ENCODE peak calls at places on chromosome 16, in five cellular contexts. One of them, this sample, is unnamed.

GRCh38 chr16:4612474-4612931 is 2.2 kb downstream of the UBALD1 start:
- DNase-seq in CD8-positive, alpha-beta memory T cell: no peak
- DNase-seq in effector CD8-positive, alpha-beta T cell: no peak
- DNase-seq in effector CD4-positive, alpha-beta T cell: no peak
- DNase-seq in activated CD4-positive, alpha-beta T cell treated with anti-CD3 and anti-CD28 coated beads, Interleukin-2, amount 50 U/mL, for 1 hour: no peak
- DNase-seq in this sample: no peak

GRCh38 chr16:4944333-4945281 is 7.7 kb upstream of the PPL start:
- DNase-seq in effector CD4-positive, alpha-beta T cell: no peak
- DNase-seq in activated CD4-positive, alpha-beta T cell treated with anti-CD3 and anti-CD28 coated beads, Interleukin-2, amount 50 U/mL, for 1 hour: no peak
- DNase-seq in CD8-positive, alpha-beta memory T cell: no peak
- DNase-seq in effector CD8-positive, alpha-beta T cell: no peak
- DNase-seq in this sample: no peak

GRCh38 chr16:77359065-77359502 is 75.8 kb downstream of the ADAMTS18 start:
- DNase-seq in activated CD4-positive, alpha-beta T cell treated with anti-CD3 and anti-CD28 coated beads, Interleukin-2, amount 50 U/mL, for 1 hour: no peak
- DNase-seq in CD8-positive, alpha-beta memory T cell: no peak
- DNase-seq in effector CD8-positive, alpha-beta T cell: no peak
- DNase-seq in effector CD4-positive, alpha-beta T cell: no peak
- DNase-seq in this sample: no peak

GRCh38 chr16:54193013-54193655 is 93.5 kb downstream of the IRX3 start:
- DNase-seq in effector CD8-positive, alpha-beta T cell: no peak
- DNase-seq in effector CD4-positive, alpha-beta T cell: no peak
- DNase-seq in activated CD4-positive, alpha-beta T cell treated with anti-CD3 and anti-CD28 coated beads, Interleukin-2, amount 50 U/mL, for 1 hour: no peak
- DNase-seq in CD8-positive, alpha-beta memory T cell: no peak
- DNase-seq in this sample: no peak

GRCh38 chr16:1441391-1441829 is 2.9 kb downstream of the CCDC154 start:
- DNase-seq in activated CD4-positive, alpha-beta T cell treated with anti-CD3 and anti-CD28 coated beads, Interleukin-2, amount 50 U/mL, for 1 hour: no peak
- DNase-seq in CD8-positive, alpha-beta memory T cell: no peak
- DNase-seq in effector CD4-positive, alpha-beta T cell: no peak
- DNase-seq in effector CD8-positive, alpha-beta T cell: no peak
- DNase-seq in this sample: no peak

GRCh38 chr16:66740010-66740409 is 11.4 kb downstream of the DYNC1LI2 start:
- DNase-seq in effector CD4-positive, alpha-beta T cell: peak
- DNase-seq in CD8-positive, alpha-beta memory T cell: peak
- DNase-seq in activated CD4-positive, alpha-beta T cell treated with anti-CD3 and anti-CD28 coated beads, Interleukin-2, amount 50 U/mL, for 1 hour: peak
- DNase-seq in effector CD8-positive, alpha-beta T cell: no peak
- DNase-seq in this sample: no peak

GRCh38 chr16:626787-627457 is 3.9 kb upstream of the WFIKKN1 start:
- DNase-seq in effector CD8-positive, alpha-beta T cell: no peak
- DNase-seq in effector CD4-positive, alpha-beta T cell: no peak
- DNase-seq in activated CD4-positive, alpha-beta T cell treated with anti-CD3 and anti-CD28 coated beads, Interleukin-2, amount 50 U/mL, for 1 hour: no peak
- DNase-seq in CD8-positive, alpha-beta memory T cell: no peak
- DNase-seq in this sample: no peak

GRCh38 chr16:64738321-64738960 is 383.4 kb downstream of the CDH11 start:
- DNase-seq in effector CD8-positive, alpha-beta T cell: no peak
- DNase-seq in activated CD4-positive, alpha-beta T cell treated with anti-CD3 and anti-CD28 coated beads, Interleukin-2, amount 50 U/mL, for 1 hour: no peak
- DNase-seq in CD8-positive, alpha-beta memory T cell: no peak
- DNase-seq in effector CD4-positive, alpha-beta T cell: no peak
- DNase-seq in this sample: no peak

GRCh38 chr16:58426960-58427359 is 34.7 kb downstream of the GINS3 start:
- DNase-seq in activated CD4-positive, alpha-beta T cell treated with anti-CD3 and anti-CD28 coated beads, Interleukin-2, amount 50 U/mL, for 1 hour: no peak
- DNase-seq in effector CD8-positive, alpha-beta T cell: no peak
- DNase-seq in CD8-positive, alpha-beta memory T cell: no peak
- DNase-seq in effector CD4-positive, alpha-beta T cell: no peak
- DNase-seq in this sample: no peak

GRCh38 chr16:48613061-48613957 is 3.3 kb upstream of the N4BP1 start:
- DNase-seq in effector CD4-positive, alpha-beta T cell: peak
- DNase-seq in CD8-positive, alpha-beta memory T cell: peak
- DNase-seq in activated CD4-positive, alpha-beta T cell treated with anti-CD3 and anti-CD28 coated beads, Interleukin-2, amount 50 U/mL, for 1 hour: peak
- DNase-seq in effector CD8-positive, alpha-beta T cell: peak
- DNase-seq in this sample: no peak

GRCh38 chr16:24609740-24610420 is 70.5 kb downstream of the RBBP6 start:
- DNase-seq in CD8-positive, alpha-beta memory T cell: no peak
- DNase-seq in activated CD4-positive, alpha-beta T cell treated with anti-CD3 and anti-CD28 coated beads, Interleukin-2, amount 50 U/mL, for 1 hour: no peak
- DNase-seq in effector CD4-positive, alpha-beta T cell: no peak
- DNase-seq in effector CD8-positive, alpha-beta T cell: no peak
- DNase-seq in this sample: no peak

GRCh38 chr16:58492066-58492465 is 7.9 kb upstream of the NDRG4 start:
- DNase-seq in effector CD4-positive, alpha-beta T cell: no peak
- DNase-seq in CD8-positive, alpha-beta memory T cell: no peak
- DNase-seq in activated CD4-positive, alpha-beta T cell treated with anti-CD3 and anti-CD28 coated beads, Interleukin-2, amount 50 U/mL, for 1 hour: no peak
- DNase-seq in effector CD8-positive, alpha-beta T cell: no peak
- DNase-seq in this sample: no peak

This sample was measured in activated gamma-delta T cell.